ENCODE peak calls at places on chromosomes 3 and 15, in seven cellular contexts. R is hepatocyte, P is BE2C, J is fibroblast of pulmonary artery, E is memory B cell, S is stomach, C is left colon. U is an unnamed sample.

GRCh38 chr15:39887832-39888231 is 32.2 kb downstream of the GPR176 start:
- DNase-seq in C (peak; percentile 54), S (peak; percentile 29), P (no peak), J (peak; percentile 67), E (no peak), R (peak; percentile 61), U (no peak)

GRCh38 chr15:53634517-53635106 is 124.9 kb downstream of the WDR72 start:
- DNase-seq in P (no peak), E (no peak), S (no peak), J (no peak), C (no peak), R (no peak), U (no peak)

GRCh38 chr15:40914486-40914885 is 14.7 kb upstream of the DLL4 start:
- DNase-seq in J (no peak), E (no peak), S (no peak), P (no peak), R (no peak), C (no peak), U (no peak)

GRCh38 chr3:182521339-182521738 is 272.0 kb upstream of the ATP11B start:
- DNase-seq in S (no peak), J (no peak), R (no peak), P (no peak), E (no peak), C (no peak), U (no peak)

GRCh38 chr3:81068546-81068945 is 692.9 kb downstream of the GBE1 start:
- DNase-seq in C (no peak), J (no peak), S (no peak), P (no peak), R (no peak), E (no peak), U (no peak)

GRCh38 chr15:46525984-46526725 is 891.3 kb downstream of the SQOR start:
- DNase-seq in E (no peak), S (no peak), J (no peak), R (no peak), C (peak; percentile 33), P (no peak), U (no peak)

GRCh38 chr3:143977326-143978262 is 6.0 kb downstream of the DIPK2A start:
- DNase-seq in C (no peak), P (no peak), E (no peak), R (no peak), S (no peak), J (peak; percentile 64), U (no peak)

GRCh38 chr3:8848696-8849131 is 79.3 kb upstream of the OXTR start:
- DNase-seq in C (no peak), P (no peak), S (no peak), E (no peak), J (peak; percentile 84), R (no peak), U (no peak)

GRCh38 chr15:28985691-28986090 is 99.9 kb downstream of the APBA2 start:
- DNase-seq in R (no peak), C (no peak), J (no peak), P (no peak), S (no peak), E (no peak), U (no peak)

GRCh38 chr15:76006136-76006778 is 6.0 kb downstream of the NRG4 start:
- DNase-seq in E (no peak), C (no peak), P (no peak), S (no peak), J (peak; percentile 48), R (no peak), U (no peak)

GRCh38 chr3:194270627-194271458 is 80.3 kb downstream of the CPN2 start:
- DNase-seq in R (peak; percentile 64), E (no peak), C (peak; percentile 86), S (peak; percentile 63), J (peak; percentile 72), P (peak; percentile 94), U (no peak)

GRCh38 chr3:26118165-26118564 is 328.3 kb downstream of the OXSM start:
- DNase-seq in E (no peak), C (no peak), J (no peak), P (no peak), R (no peak), S (no peak), U (no peak)

GRCh38 chr15:59941612-59942011 is 62.5 kb upstream of the FOXB1 start:
- DNase-seq in R (no peak), P (no peak), S (no peak), C (no peak), E (no peak), J (no peak), U (no peak)

GRCh38 chr3:102756706-102757105 is 321.9 kb downstream of the ZPLD1 start:
- DNase-seq in C (no peak), J (no peak), R (no peak), S (no peak), P (no peak), E (no peak), U (no peak)

GRCh38 chr3:113005622-113006021 is 14.8 kb downstream of the GTPBP8 start:
- DNase-seq in S (no peak), E (no peak), J (no peak), R (no peak), C (no peak), P (no peak), U (no peak)

GRCh38 chr3:160735801-160736200 is 20.2 kb upstream of the PPM1L start:
- DNase-seq in P (no peak), J (no peak), S (no peak), E (no peak), C (no peak), R (peak; percentile 19), U (no peak)

GRCh38 chr15:53811530-53811929 is 52.1 kb upstream of the WDR72 start:
- DNase-seq in P (no peak), E (no peak), S (no peak), J (peak; percentile 10), R (peak; percentile 53), C (no peak), U (no peak)

GRCh38 chr15:66796343-66796742 is 94.3 kb downstream of the SMAD6 start:
- DNase-seq in R (no peak), S (no peak), P (no peak), E (no peak), J (no peak), C (no peak), U (no peak)

GRCh38 chr15:91049378-91050127 is 27.2 kb upstream of the VPS33B start:
- DNase-seq in P (peak; percentile 64), E (peak; percentile 49), C (peak; percentile 41), R (peak; percentile 73), J (peak; percentile 80), S (peak; percentile 59), U (peak; percentile 28)

GRCh38 chr3:150235799-150236198 is 172.3 kb upstream of the TSC22D2 start:
- DNase-seq in R (no peak), C (no peak), J (peak; percentile 64), P (no peak), E (no peak), S (no peak), U (peak; percentile 91)

GRCh38 chr15:50024183-50024795 is 94.7 kb downstream of the ATP8B4 start:
- DNase-seq in E (no peak), R (peak; percentile 7), S (no peak), P (no peak), J (no peak), C (no peak), U (peak; percentile 12)

GRCh38 chr3:134650431-134651346 is at the start of gene KY:
- DNase-seq in J (peak; percentile 47), R (peak; percentile 64), C (no peak), E (no peak), S (peak; percentile 54), P (peak; percentile 59), U (no peak)

U was measured in GM04503.